ENCODE peak calls at places on chromosomes 13 and 19, in five cellular contexts. One of them, this sample, is unnamed.
A peak's percentile ranks its signal among the peaks of the same experiment; 100 is the strongest.

GRCh38 chr19:16530540-16531379 is 11.5 kb downstream of the CHERP start:
- DNase-seq in neural progenitor cell: no peak
- DNase-seq in pancreas: no peak
- DNase-seq in tibial nerve: no peak
- DNase-seq in endodermal cell: no peak
- DNase-seq in this sample: no peak

GRCh38 chr19:13797870-13798269 is 2.6 kb downstream of the ZSWIM4 start:
- DNase-seq in neural progenitor cell: no peak
- DNase-seq in tibial nerve: no peak
- DNase-seq in pancreas: no peak
- DNase-seq in endodermal cell: no peak
- DNase-seq in this sample: no peak

GRCh38 chr19:8358948-8359347 is 5.0 kb upstream of the ANGPTL4 start:
- DNase-seq in endodermal cell: no peak
- DNase-seq in pancreas: no peak
- DNase-seq in neural progenitor cell: no peak
- DNase-seq in tibial nerve: no peak
- DNase-seq in this sample: no peak

GRCh38 chr13:31930901-31931522 is 100.6 kb upstream of the FRY start:
- DNase-seq in tibial nerve: no peak
- DNase-seq in pancreas: peak; percentile 38
- DNase-seq in endodermal cell: no peak
- DNase-seq in neural progenitor cell: peak; percentile 29
- DNase-seq in this sample: no peak

GRCh38 chr13:110537116-110537515 is 24.4 kb downstream of the RAB20 start:
- DNase-seq in endodermal cell: no peak
- DNase-seq in tibial nerve: no peak
- DNase-seq in neural progenitor cell: no peak
- DNase-seq in pancreas: no peak
- DNase-seq in this sample: no peak

GRCh38 chr13:37383066-37383465 is 215.5 kb downstream of the POSTN start:
- DNase-seq in tibial nerve: no peak
- DNase-seq in neural progenitor cell: peak; percentile 3
- DNase-seq in pancreas: no peak
- DNase-seq in endodermal cell: no peak
- DNase-seq in this sample: no peak

GRCh38 chr13:80664930-80665329 is 324.0 kb upstream of the SPRY2 start:
- DNase-seq in neural progenitor cell: no peak
- DNase-seq in tibial nerve: no peak
- DNase-seq in pancreas: no peak
- DNase-seq in endodermal cell: no peak
- DNase-seq in this sample: no peak

GRCh38 chr19:13018037-13018914 is 23.0 kb downstream of the NFIX start:
- DNase-seq in endodermal cell: peak; percentile 68
- DNase-seq in neural progenitor cell: peak; percentile 64
- DNase-seq in pancreas: no peak
- DNase-seq in tibial nerve: no peak
- DNase-seq in this sample: no peak

GRCh38 chr19:43651758-43652545 is 12.3 kb upstream of the CADM4 start:
- DNase-seq in endodermal cell: peak; percentile 87
- DNase-seq in tibial nerve: peak; percentile 28
- DNase-seq in pancreas: peak; percentile 56
- DNase-seq in neural progenitor cell: peak; percentile 75
- DNase-seq in this sample: peak; percentile 33

GRCh38 chr13:73635166-73635787 is 498.9 kb downstream of the KLF12 start:
- DNase-seq in pancreas: no peak
- DNase-seq in neural progenitor cell: no peak
- DNase-seq in tibial nerve: no peak
- DNase-seq in endodermal cell: no peak
- DNase-seq in this sample: no peak

GRCh38 chr19:49458567-49458903 is 5.5 kb downstream of the ALDH16A1 start:
- DNase-seq in endodermal cell: no peak
- DNase-seq in neural progenitor cell: no peak
- DNase-seq in tibial nerve: no peak
- DNase-seq in pancreas: no peak
- DNase-seq in this sample: no peak

GRCh38 chr13:110426745-110427144 is 119.7 kb downstream of the COL4A2 start:
- DNase-seq in endodermal cell: no peak
- DNase-seq in tibial nerve: no peak
- DNase-seq in pancreas: no peak
- DNase-seq in neural progenitor cell: no peak
- DNase-seq in this sample: no peak

GRCh38 chr19:32287811-32288227 is 57.6 kb upstream of the ZNF507 start:
- DNase-seq in endodermal cell: peak; percentile 92
- DNase-seq in neural progenitor cell: peak; percentile 85
- DNase-seq in tibial nerve: peak; percentile 63
- DNase-seq in pancreas: peak; percentile 21
- DNase-seq in this sample: no peak

GRCh38 chr19:15129856-15130580 is 22.8 kb downstream of the SYDE1 start:
- DNase-seq in pancreas: no peak
- DNase-seq in endodermal cell: no peak
- DNase-seq in neural progenitor cell: no peak
- DNase-seq in tibial nerve: no peak
- DNase-seq in this sample: no peak

GRCh38 chr13:34678154-34678553 is 263.9 kb upstream of the NBEA start:
- DNase-seq in endodermal cell: no peak
- DNase-seq in neural progenitor cell: no peak
- DNase-seq in pancreas: no peak
- DNase-seq in tibial nerve: no peak
- DNase-seq in this sample: no peak

GRCh38 chr19:17762505-17763229 is 11.4 kb downstream of the FCHO1 start:
- DNase-seq in endodermal cell: peak; percentile 92
- DNase-seq in neural progenitor cell: peak; percentile 94
- DNase-seq in pancreas: no peak
- DNase-seq in tibial nerve: no peak
- DNase-seq in this sample: no peak

GRCh38 chr19:3284759-3285646 is 60.5 kb downstream of the CELF5 start:
- DNase-seq in neural progenitor cell: peak; percentile 97
- DNase-seq in pancreas: peak; percentile 99
- DNase-seq in endodermal cell: peak; percentile 100
- DNase-seq in tibial nerve: no peak
- DNase-seq in this sample: peak; percentile 20

GRCh38 chr19:54178581-54179261 is 5.8 kb upstream of the TMC4 start:
- DNase-seq in endodermal cell: peak; percentile 87
- DNase-seq in pancreas: no peak
- DNase-seq in tibial nerve: no peak
- DNase-seq in neural progenitor cell: peak; percentile 66
- DNase-seq in this sample: no peak

GRCh38 chr13:72507394-72508199 is 219.8 kb downstream of the MZT1 start:
- DNase-seq in tibial nerve: no peak
- DNase-seq in pancreas: no peak
- DNase-seq in neural progenitor cell: no peak
- DNase-seq in endodermal cell: no peak
- DNase-seq in this sample: no peak

GRCh38 chr13:50119593-50119992 is 104.3 kb downstream of the KCNRG start:
- DNase-seq in endodermal cell: no peak
- DNase-seq in tibial nerve: no peak
- DNase-seq in neural progenitor cell: no peak
- DNase-seq in pancreas: no peak
- DNase-seq in this sample: no peak
- H3K4me1 ChIP-seq in endodermal cell: peaks cover 8% of the 10 kb centered on the region
- H3K4me1 ChIP-seq in tibial nerve: no peaks in the 10 kb centered on the region
- H3K4me1 ChIP-seq in neural progenitor cell: peaks cover 5% of the 10 kb centered on the region
- H3K4me1 ChIP-seq in pancreas: peaks cover 15% of the 10 kb centered on the region
- H3K4me1 ChIP-seq in this sample: peaks cover 11% of the 10 kb centered on the region

GRCh38 chr19:46297700-46298476 is 1.0 kb downstream of the HIF3A start:
- DNase-seq in pancreas: no peak
- DNase-seq in neural progenitor cell: peak; percentile 26
- DNase-seq in endodermal cell: peak; percentile 58
- DNase-seq in tibial nerve: peak; percentile 54
- DNase-seq in this sample: no peak

GRCh38 chr19:46296722-46297431 is at the start of gene HIF3A:
- DNase-seq in tibial nerve: no peak
- DNase-seq in neural progenitor cell: peak; percentile 98
- DNase-seq in endodermal cell: peak; percentile 98
- DNase-seq in pancreas: peak; percentile 35
- DNase-seq in this sample: no peak

GRCh38 chr19:46299695-46300094 is 2.9 kb downstream of the HIF3A start:
- DNase-seq in pancreas: no peak
- DNase-seq in tibial nerve: no peak
- DNase-seq in neural progenitor cell: no peak
- DNase-seq in endodermal cell: no peak
- DNase-seq in this sample: no peak

GRCh38 chr19:46299004-46299509 is 2.2 kb downstream of the HIF3A start:
- DNase-seq in pancreas: peak; percentile 91
- DNase-seq in neural progenitor cell: no peak
- DNase-seq in tibial nerve: peak; percentile 97
- DNase-seq in endodermal cell: peak; percentile 63
- DNase-seq in this sample: no peak

DNA sequence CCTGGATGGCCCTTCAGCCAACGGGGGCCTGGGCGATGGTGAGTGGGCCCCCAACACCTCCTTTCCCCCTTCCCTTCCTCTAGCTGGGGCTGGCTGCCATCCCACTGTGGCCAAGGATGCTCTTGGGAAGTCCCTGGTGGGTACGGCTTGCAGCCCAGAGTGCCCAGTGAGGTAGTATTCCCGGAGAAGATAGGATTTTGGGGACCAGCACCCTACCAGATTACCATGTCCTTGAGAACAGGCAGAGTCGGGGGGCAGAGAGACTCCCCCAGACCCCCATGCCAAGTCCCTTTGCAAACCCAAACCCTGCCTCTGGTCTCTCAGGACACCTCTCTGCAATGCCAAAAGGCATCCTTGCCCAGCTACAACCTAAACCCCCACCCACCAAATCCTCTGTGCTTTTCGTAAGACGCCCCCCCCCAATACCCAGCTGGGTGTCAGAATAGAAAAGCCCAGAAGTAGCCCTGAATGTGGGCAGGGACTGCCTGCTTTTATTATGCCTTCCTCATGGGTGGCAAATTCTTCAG is 1.7 kb downstream of the HIF3A start:
- DNase-seq in endodermal cell: peak; percentile 52
- DNase-seq in tibial nerve: no peak
- DNase-seq in neural progenitor cell: no peak
- DNase-seq in pancreas: no peak
- DNase-seq in this sample: no peak
- TF ChIP-seq CTCF in endodermal cell: no peak
- TF ChIP-seq CTCF in tibial nerve: no peak
- TF ChIP-seq CTCF in neural progenitor cell: no peak
- TF ChIP-seq CTCF in pancreas: no peak
- TF ChIP-seq CTCF in this sample: no peak

DNA sequence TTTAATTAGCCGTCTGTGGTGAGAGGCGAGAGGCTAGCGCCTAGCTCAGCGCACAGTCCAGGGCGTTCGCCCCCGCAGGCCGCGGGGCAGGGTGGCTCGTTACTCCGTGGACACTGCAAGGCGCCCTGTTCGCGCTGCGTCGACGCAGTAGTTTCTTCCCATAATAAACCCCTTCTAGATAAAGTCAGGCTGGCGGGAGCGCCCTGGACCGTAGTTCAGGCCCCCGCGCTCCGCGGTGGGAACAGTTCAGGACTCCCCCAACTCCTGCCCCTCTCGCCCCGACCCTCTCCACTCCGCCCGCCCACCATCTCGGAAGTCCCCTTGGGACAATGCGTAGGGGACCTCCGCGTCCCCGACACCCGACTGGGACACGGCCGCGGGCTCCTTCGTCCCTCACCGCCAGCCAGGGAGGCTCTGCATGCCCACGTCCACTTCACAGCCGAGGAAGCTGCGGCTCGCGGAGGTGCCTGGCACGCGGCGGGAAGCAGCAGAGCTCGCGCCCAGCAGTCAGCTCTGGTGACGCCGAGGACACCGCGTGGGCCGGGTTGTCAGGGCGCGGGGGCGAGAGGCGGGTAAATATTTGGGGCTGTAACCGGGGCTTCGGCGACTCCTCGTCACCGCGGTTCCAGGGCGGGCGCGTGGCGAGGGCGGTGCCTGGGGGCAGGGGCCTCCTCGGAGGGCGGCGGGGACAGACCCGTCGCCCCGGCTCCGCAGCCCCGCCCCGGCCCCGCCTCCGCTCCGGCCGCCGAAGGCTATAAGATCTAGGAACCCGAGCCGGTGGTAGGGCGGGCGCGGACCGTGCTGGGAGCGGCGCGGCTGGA is at the start of gene RGCC:
- DNase-seq in pancreas: peak; percentile 75
- DNase-seq in endodermal cell: peak; percentile 89
- DNase-seq in tibial nerve: peak; percentile 64
- DNase-seq in neural progenitor cell: peak; percentile 87
- DNase-seq in this sample: peak; percentile 84
- H3K4me3 ChIP-seq in pancreas: peak within 1 kb of the TSS; percentile 43
- H3K4me3 ChIP-seq in endodermal cell: peak within 1 kb of the TSS; percentile 74
- H3K4me3 ChIP-seq in tibial nerve: peak within 1 kb of the TSS; percentile 67
- H3K4me3 ChIP-seq in neural progenitor cell: peak within 1 kb of the TSS; percentile 63
- H3K4me3 ChIP-seq in this sample: peak within 1 kb of the TSS; percentile 66

DNA sequence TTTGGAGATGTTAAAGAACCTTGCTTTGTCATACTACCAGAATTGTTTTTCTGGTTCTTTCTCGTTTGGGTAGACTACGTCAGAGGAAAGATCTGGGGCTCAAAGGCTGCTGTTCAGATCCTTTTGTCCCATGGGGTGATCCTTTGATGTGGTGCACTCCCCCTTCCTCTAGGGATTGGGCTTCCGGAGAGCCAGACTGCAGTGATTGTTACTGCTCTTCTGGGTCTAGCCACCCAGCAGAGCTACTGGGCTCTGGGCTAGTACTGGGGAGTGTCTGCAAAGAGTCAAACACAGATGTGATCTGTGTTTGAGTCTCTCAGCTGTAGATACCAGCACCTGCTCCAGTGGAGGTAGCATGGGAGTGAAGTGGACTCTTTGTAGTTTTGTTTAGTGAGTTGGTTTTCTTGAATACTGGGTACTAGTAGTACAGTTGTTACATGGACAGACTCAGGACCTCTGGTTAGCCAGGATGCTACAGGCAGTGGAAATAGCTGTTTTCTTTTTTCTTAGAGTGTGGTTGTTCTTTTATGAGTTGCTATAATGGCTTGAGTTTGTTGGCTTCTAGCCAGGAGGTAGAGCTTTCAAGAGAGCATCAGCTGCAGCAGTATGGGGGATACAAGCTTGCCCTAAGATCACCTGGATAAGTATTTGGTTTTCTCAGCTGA is 34.4 kb downstream of the DNAJC15 start:
- DNase-seq in endodermal cell: peak; percentile 71
- DNase-seq in tibial nerve: no peak
- DNase-seq in neural progenitor cell: peak; percentile 35
- DNase-seq in pancreas: no peak
- DNase-seq in this sample: peak; percentile 26
- H3K4me1 ChIP-seq in endodermal cell: no peaks in the 10 kb centered on the region
- H3K4me1 ChIP-seq in tibial nerve: no peaks in the 10 kb centered on the region
- H3K4me1 ChIP-seq in neural progenitor cell: peaks cover 60% of the 10 kb centered on the region
- H3K4me1 ChIP-seq in pancreas: no peaks in the 10 kb centered on the region
- H3K4me1 ChIP-seq in this sample: peaks cover 38% of the 10 kb centered on the region

This sample was measured in CD8-positive, alpha-beta T cell.